ENCODE peak calls at places on chromosomes 11 and 22, in eight cellular contexts. F is globus pallidus, L is RPMI8226, Z is NCI-H1105, S is astrocyte of the spinal cord, N is HL-60, E is B cell, B is fibroblast of lung. T is an unnamed sample.

GRCh38 chr22:47067911-47068654 is 305.6 kb downstream of the TBC1D22A start:
- DNase-seq in E (no peak), L (no peak), B (no peak), F (no peak), N (no peak), S (no peak), Z (no peak), T (peak; percentile 34)

GRCh38 chr11:134483291-134483690 is 71.2 kb upstream of the B3GAT1 start:
- DNase-seq in E (no peak), B (no peak), N (no peak), S (no peak), F (no peak), Z (no peak), L (no peak), T (no peak)

GRCh38 chr11:115267871-115268270 is 236.3 kb downstream of the CADM1 start:
- DNase-seq in Z (no peak), L (peak; percentile 20), S (no peak), B (no peak), F (no peak), E (no peak), N (no peak), T (no peak)

GRCh38 chr11:8959546-8960166 is 4.6 kb downstream of the TMEM9B start:
- DNase-seq in E (peak; percentile 45), L (peak; percentile 68), Z (peak; percentile 20), N (peak; percentile 47), B (peak; percentile 89), S (peak; percentile 86), F (peak; percentile 37), T (peak; percentile 73)

GRCh38 chr11:66335531-66336233 is 552 bp downstream of the RIN1 start:
- DNase-seq in S (peak; percentile 74), E (no peak), L (no peak), F (no peak), N (peak; percentile 63), B (peak; percentile 62), Z (no peak), T (no peak)

GRCh38 chr11:134412508-134413333 is 679 bp upstream of the B3GAT1 start:
- DNase-seq in F (peak; percentile 97), L (no peak), Z (peak; percentile 80), B (no peak), N (no peak), S (no peak), E (peak; percentile 52), T (no peak)

GRCh38 chr11:66414120-66414934 is 6.5 kb upstream of the NPAS4 start:
- DNase-seq in E (no peak), B (no peak), S (no peak), N (no peak), F (no peak), Z (no peak), L (no peak), T (no peak)

GRCh38 chr11:45755281-45755859 is 49.6 kb upstream of the SLC35C1 start:
- DNase-seq in S (no peak), Z (no peak), N (no peak), E (no peak), B (no peak), L (no peak), F (no peak), T (no peak)

GRCh38 chr11:45638051-45638450 is 27.4 kb downstream of the CHST1 start:
- DNase-seq in E (no peak), B (no peak), L (no peak), S (no peak), Z (no peak), F (no peak), N (no peak), T (no peak)

GRCh38 chr11:66883021-66883968 is 26.4 kb downstream of the LRFN4 start:
- DNase-seq in N (no peak), S (peak; percentile 74), B (peak; percentile 71), E (peak; percentile 63), F (peak; percentile 86), L (peak; percentile 72), Z (peak; percentile 62), T (peak; percentile 75)